ENCODE peak calls at places on chromosomes 12 and 14, in five cellular contexts. K is astrocyte, R is foreskin fibroblast, S is GM12878, B is left ventricle myocardium inferior. D is an unnamed sample.
A peak's percentile ranks its signal among the peaks of the same experiment; 100 is the strongest.

GRCh38 chr14:71143391-71144290 is 236.4 kb downstream of the PCNX1 start:
- DNase-seq in K (peak; percentile 94), R (peak; percentile 72), S (no peak), B (no peak), D (no peak)

GRCh38 chr12:112855375-112855774 is 51.4 kb upstream of the OAS1 start:
- DNase-seq in K (no peak), B (no peak), S (no peak), R (no peak), D (no peak)

GRCh38 chr12:81998761-81999378 is 239.7 kb upstream of the PPFIA2 start:
- DNase-seq in S (no peak), K (peak; percentile 88), R (no peak), B (no peak), D (no peak)

GRCh38 chr12:69007858-69008314 is 74.9 kb upstream of the CPM start:
- DNase-seq in B (no peak), R (no peak), K (no peak), S (no peak), D (no peak)

GRCh38 chr12:91380651-91381050 is 198.0 kb upstream of the DCN start:
- DNase-seq in S (no peak), R (no peak), K (no peak), B (no peak), D (no peak)

GRCh38 chr12:83823386-83824045 is 1089.1 kb downstream of the SLC6A15 start:
- DNase-seq in K (no peak), R (no peak), S (no peak), B (no peak), D (peak; percentile 86)

GRCh38 chr12:88924162-88924561 is 343.9 kb upstream of the KITLG start:
- DNase-seq in B (no peak), R (no peak), K (no peak), S (no peak), D (no peak)

GRCh38 chr12:93802293-93802692 is 125.1 kb downstream of the CRADD start:
- DNase-seq in K (no peak), R (no peak), S (no peak), B (peak; percentile 36), D (no peak)

GRCh38 chr12:3170423-3171194 is 93.4 kb downstream of the TSPAN9 start:
- DNase-seq in R (peak; percentile 80), B (no peak), S (no peak), K (peak; percentile 95), D (no peak)

GRCh38 chr14:30906752-30907658 is 32.6 kb downstream of the COCH start:
- DNase-seq in B (no peak), K (no peak), R (no peak), S (no peak), D (peak; percentile 41)

DNA sequence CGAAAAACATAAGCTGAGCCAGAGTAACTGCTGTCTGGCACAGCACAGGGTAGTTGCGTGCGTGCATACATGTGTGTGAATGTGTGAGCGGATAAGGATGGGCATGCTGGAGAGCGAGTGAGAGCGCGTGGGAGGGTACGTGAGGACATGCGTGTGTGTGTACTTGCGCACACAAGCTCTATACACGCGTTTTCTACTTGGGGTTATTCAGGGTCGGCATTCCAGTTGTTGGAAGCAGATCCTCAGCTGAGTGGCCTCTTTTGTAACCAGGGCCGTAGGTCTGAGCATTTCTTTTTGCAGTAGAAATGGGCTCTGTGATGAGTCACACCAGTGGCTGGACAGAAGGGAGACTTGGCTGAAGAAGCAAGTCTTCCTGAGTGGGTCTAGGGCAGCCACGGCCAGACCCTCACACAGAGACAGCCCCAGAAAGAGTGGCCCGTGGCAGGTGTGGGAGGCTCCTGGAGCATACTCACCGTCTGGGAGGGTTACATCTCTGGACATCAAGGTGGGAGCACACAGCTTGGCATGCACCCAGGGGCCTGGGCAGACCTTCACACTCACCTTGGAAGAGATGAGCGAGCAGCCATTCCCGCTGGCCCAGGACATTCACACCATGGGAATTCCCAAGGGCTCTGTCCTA is 78.0 kb downstream of the LRRC74A start:
- DNase-seq in B (peak; percentile 48), K (peak; percentile 86), S (no peak), R (peak; percentile 98), D (no peak)
- H3K4me3 ChIP-seq in B (no peak overlapping the region), K (peak overlapping the region; percentile 13), S (no peak overlapping the region), R (peak overlapping the region; percentile 39), D (no peak overlapping the region)

DNA sequence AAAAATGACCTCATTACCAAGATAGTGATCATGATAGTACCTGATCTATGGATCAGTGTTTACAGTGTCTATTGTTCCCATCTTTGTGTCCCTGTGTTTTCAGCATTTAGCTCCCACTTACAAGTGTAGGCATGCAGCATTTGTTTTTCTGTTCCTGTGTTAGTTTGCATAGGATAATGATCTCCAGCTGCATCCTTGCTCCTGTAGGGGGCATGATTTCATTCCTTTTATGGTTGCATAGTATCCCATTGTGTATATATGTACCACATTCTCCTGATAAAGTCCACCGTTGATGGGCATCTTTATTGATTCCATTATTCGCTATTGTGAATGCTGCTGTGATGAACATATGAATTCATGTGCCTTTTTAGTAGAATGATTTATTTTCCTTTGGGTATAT is 215.4 kb upstream of the NAV3 start:
- DNase-seq in K (no peak), R (no peak), S (no peak), B (no peak), D (no peak)
- TF ChIP-seq CTCF in K (peak; percentile 42), R (peak; percentile 8), S (no peak), B (no peak), D (no peak)

GRCh38 chr14:60616326-60617044 is 32.8 kb downstream of the SIX1 start:
- DNase-seq in S (no peak), R (no peak), B (no peak), K (no peak), D (no peak)
- H3K4me3 ChIP-seq in S (no peak overlapping the region), R (no peak overlapping the region), B (no peak overlapping the region), K (no peak overlapping the region), D (no peak overlapping the region)

GRCh38 chr12:26520869-26521268 is 312.1 kb downstream of the ITPR2 start:
- DNase-seq in K (no peak), B (no peak), R (no peak), S (no peak), D (peak; percentile 30)

GRCh38 chr12:26527702-26528101 is 305.3 kb downstream of the ITPR2 start:
- DNase-seq in S (no peak), B (no peak), K (no peak), R (no peak), D (no peak)

GRCh38 chr12:26528943-26529342 is 304.1 kb downstream of the ITPR2 start:
- DNase-seq in R (no peak), B (no peak), K (no peak), S (no peak), D (no peak)

GRCh38 chr12:26523708-26524150 is 309.3 kb downstream of the ITPR2 start:
- DNase-seq in B (peak; percentile 82), K (peak; percentile 91), S (no peak), R (peak; percentile 90), D (no peak)

GRCh38 chr12:26524862-26525465 is 308.0 kb downstream of the ITPR2 start:
- DNase-seq in R (peak; percentile 24), B (no peak), S (no peak), K (no peak), D (peak; percentile 31)
- TF ChIP-seq CTCF in R (peak; percentile 39), B (peak; percentile 58), S (peak; percentile 56), K (peak; percentile 52), D (peak; percentile 53)

DNA sequence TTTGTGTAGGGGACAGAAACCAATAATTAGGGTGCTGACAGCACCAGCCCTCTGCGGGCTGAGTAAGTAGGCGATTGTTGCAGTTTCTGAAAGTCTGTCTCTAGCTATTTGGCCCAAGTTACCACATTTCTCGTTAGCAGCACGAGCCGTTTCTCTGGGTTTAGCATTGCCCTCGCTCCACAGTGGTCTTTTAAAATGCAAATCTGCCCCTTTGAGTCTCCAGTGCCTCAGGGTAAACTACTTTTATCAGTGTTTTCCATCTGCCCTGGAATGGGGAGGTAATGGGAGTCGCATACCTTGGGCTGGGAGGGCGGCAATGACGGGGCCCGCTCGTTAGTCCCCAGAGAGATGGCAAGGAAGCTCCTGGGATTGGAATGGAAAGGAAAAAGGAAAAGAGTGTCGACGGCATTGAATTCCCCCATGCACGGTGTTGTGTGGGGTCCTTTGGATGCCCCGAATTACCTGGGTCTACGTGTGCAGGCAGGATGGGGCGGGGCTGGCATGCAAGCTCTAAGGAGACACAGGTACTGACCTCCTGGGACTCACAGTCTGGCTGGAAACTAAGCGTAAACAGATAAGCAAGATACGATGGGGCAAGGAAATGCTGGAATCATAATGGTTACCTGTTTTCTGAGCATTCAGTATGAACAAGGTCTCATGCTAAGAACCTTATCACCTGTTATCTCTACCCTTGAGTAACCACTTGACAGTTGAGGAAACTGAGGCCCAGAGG is 131.8 kb upstream of the MAP1LC3B2 start:
- DNase-seq in B (no peak), S (no peak), K (no peak), R (no peak), D (no peak)
- H3K4me3 ChIP-seq in B (no peak overlapping the region), S (no peak overlapping the region), K (no peak overlapping the region), R (no peak overlapping the region), D (no peak overlapping the region)

GRCh38 chr12:46049665-46050064 is 59.3 kb upstream of the SCAF11 start:
- DNase-seq in K (no peak), R (no peak), B (no peak), S (no peak), D (no peak)

GRCh38 chr12:46043972-46044520 is 53.7 kb upstream of the SCAF11 start:
- DNase-seq in B (no peak), S (no peak), R (no peak), K (no peak), D (no peak)

GRCh38 chr12:46050805-46051204 is 60.4 kb upstream of the SCAF11 start:
- DNase-seq in B (no peak), K (no peak), R (no peak), S (no peak), D (no peak)

GRCh38 chr12:46046436-46046835 is 56.1 kb upstream of the SCAF11 start:
- DNase-seq in B (no peak), K (no peak), S (no peak), R (no peak), D (no peak)
- TF ChIP-seq CTCF in B (no peak), K (no peak), S (no peak), R (no peak), D (no peak)

GRCh38 chr14:99793213-99794155 is at the start of gene EML1:
- DNase-seq in B (peak; percentile 82), R (peak; percentile 76), K (peak; percentile 52), S (no peak), D (peak; percentile 80)

GRCh38 chr14:99790978-99791376 is 2.2 kb upstream of the EML1 start:
- DNase-seq in R (no peak), B (no peak), S (no peak), K (no peak), D (no peak)

GRCh38 chr14:99791476-99792283 is 1.5 kb upstream of the EML1 start:
- DNase-seq in R (no peak), B (no peak), S (no peak), K (no peak), D (no peak)

GRCh38 chr14:99794156-99794780 is 1.1 kb downstream of the EML1 start:
- DNase-seq in R (no peak), B (no peak), K (peak; percentile 33), S (no peak), D (no peak)

DNA sequence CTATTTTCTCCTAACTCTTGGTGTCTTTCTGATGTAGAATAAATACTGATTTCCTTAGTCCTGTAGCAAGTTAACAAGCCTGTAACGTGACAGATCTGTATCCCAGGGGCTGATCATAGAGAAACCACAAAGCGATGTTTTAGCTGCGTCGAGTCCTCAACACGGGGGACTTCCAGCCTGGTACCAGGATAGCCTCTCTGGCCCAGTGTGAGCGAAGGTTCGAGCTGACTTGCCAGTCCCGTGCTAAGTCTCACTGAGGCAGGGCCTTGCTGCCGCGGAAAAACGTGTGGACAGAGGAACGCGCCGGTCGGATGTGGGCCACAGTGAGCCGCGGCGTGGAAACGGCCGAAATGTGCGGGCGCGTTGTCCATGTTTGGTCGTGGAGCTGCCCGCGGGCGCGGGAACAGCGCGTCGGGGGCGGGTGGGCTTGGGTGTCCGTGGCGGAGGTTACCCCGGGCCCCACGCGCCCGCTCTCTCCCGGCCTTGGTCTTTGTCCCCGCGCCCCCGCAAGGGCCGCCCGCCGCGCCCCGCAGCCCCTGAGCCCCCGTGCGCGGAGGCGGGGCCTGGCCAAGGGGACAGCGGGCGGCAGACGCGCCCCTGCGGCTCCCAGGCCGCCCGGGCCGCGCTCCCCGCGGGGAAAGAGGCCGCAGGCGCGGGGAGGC is 531 bp upstream of the EML1 start:
- DNase-seq in K (peak; percentile 18), B (peak; percentile 39), R (no peak), S (no peak), D (no peak)
- H3K4me3 ChIP-seq in K (peak overlapping the region; percentile 61), B (peak overlapping the region; percentile 69), R (peak overlapping the region; percentile 50), S (no peak overlapping the region), D (no peak overlapping the region)

D was measured in GM12865.